ENCODE peak calls at places on chromosomes 12 and 14, in ten cellular contexts. One of them, this sample, is unnamed.

GRCh38 chr12:47276253-47277070 is 196.7 kb upstream of the AMIGO2 start:
- DNase-seq in CD8-positive, alpha-beta memory T cell: peak; percentile 82
- DNase-seq in tibial nerve: no peak
- DNase-seq in GM12878: peak; percentile 36
- DNase-seq in NT2/D1: no peak
- DNase-seq in uterus: no peak
- DNase-seq in small intestine: peak; percentile 90
- DNase-seq in K562: peak; percentile 35
- DNase-seq in fibroblast of lung: peak; percentile 79
- DNase-seq in A549: peak; percentile 85
- DNase-seq in this sample: no peak

GRCh38 chr12:51821423-51822260 is 26.9 kb downstream of the FIGNL2 start:
- DNase-seq in CD8-positive, alpha-beta memory T cell: peak; percentile 33
- DNase-seq in tibial nerve: no peak
- DNase-seq in GM12878: no peak
- DNase-seq in NT2/D1: no peak
- DNase-seq in uterus: no peak
- DNase-seq in small intestine: no peak
- DNase-seq in K562: no peak
- DNase-seq in fibroblast of lung: no peak
- DNase-seq in A549: no peak
- DNase-seq in this sample: no peak

GRCh38 chr14:99578541-99579044 is 25.4 kb downstream of the CCDC85C start:
- DNase-seq in CD8-positive, alpha-beta memory T cell: no peak
- DNase-seq in tibial nerve: no peak
- DNase-seq in GM12878: no peak
- DNase-seq in NT2/D1: no peak
- DNase-seq in uterus: peak; percentile 69
- DNase-seq in small intestine: no peak
- DNase-seq in K562: no peak
- DNase-seq in fibroblast of lung: no peak
- DNase-seq in A549: peak; percentile 32
- DNase-seq in this sample: no peak

GRCh38 chr12:70843363-70843762 is 77.2 kb downstream of the PTPRR start:
- DNase-seq in CD8-positive, alpha-beta memory T cell: no peak
- DNase-seq in tibial nerve: no peak
- DNase-seq in GM12878: no peak
- DNase-seq in NT2/D1: no peak
- DNase-seq in uterus: no peak
- DNase-seq in small intestine: no peak
- DNase-seq in K562: no peak
- DNase-seq in fibroblast of lung: no peak
- DNase-seq in A549: no peak
- DNase-seq in this sample: no peak

GRCh38 chr12:106267535-106267934 is 19.7 kb upstream of the CKAP4 start:
- DNase-seq in CD8-positive, alpha-beta memory T cell: no peak
- DNase-seq in tibial nerve: no peak
- DNase-seq in GM12878: no peak
- DNase-seq in NT2/D1: no peak
- DNase-seq in uterus: no peak
- DNase-seq in small intestine: no peak
- DNase-seq in K562: no peak
- DNase-seq in fibroblast of lung: no peak
- DNase-seq in A549: no peak
- DNase-seq in this sample: no peak

GRCh38 chr14:99026471-99026870 is 245.5 kb downstream of the BCL11B start:
- DNase-seq in CD8-positive, alpha-beta memory T cell: no peak
- DNase-seq in tibial nerve: no peak
- DNase-seq in GM12878: no peak
- DNase-seq in NT2/D1: no peak
- DNase-seq in uterus: no peak
- DNase-seq in small intestine: no peak
- DNase-seq in K562: no peak
- DNase-seq in fibroblast of lung: no peak
- DNase-seq in A549: peak; percentile 61
- DNase-seq in this sample: no peak

GRCh38 chr14:26138764-26139445 is 458.9 kb downstream of the NOVA1 start:
- DNase-seq in CD8-positive, alpha-beta memory T cell: no peak
- DNase-seq in tibial nerve: no peak
- DNase-seq in GM12878: no peak
- DNase-seq in NT2/D1: no peak
- DNase-seq in uterus: no peak
- DNase-seq in small intestine: peak; percentile 1
- DNase-seq in K562: no peak
- DNase-seq in fibroblast of lung: peak; percentile 20
- DNase-seq in A549: peak; percentile 25
- DNase-seq in this sample: no peak

GRCh38 chr12:2183556-2184541 is 131.1 kb downstream of the CACNA1C start:
- DNase-seq in CD8-positive, alpha-beta memory T cell: no peak
- DNase-seq in tibial nerve: no peak
- DNase-seq in GM12878: no peak
- DNase-seq in NT2/D1: peak; percentile 75
- DNase-seq in uterus: peak; percentile 54
- DNase-seq in small intestine: peak; percentile 25
- DNase-seq in K562: no peak
- DNase-seq in fibroblast of lung: peak; percentile 85
- DNase-seq in A549: peak; percentile 13
- DNase-seq in this sample: no peak

GRCh38 chr14:64713677-64714076 is 9.5 kb downstream of the PLEKHG3 start:
- DNase-seq in CD8-positive, alpha-beta memory T cell: no peak
- DNase-seq in tibial nerve: no peak
- DNase-seq in GM12878: no peak
- DNase-seq in NT2/D1: no peak
- DNase-seq in uterus: no peak
- DNase-seq in small intestine: no peak
- DNase-seq in K562: no peak
- DNase-seq in fibroblast of lung: no peak
- DNase-seq in A549: no peak
- DNase-seq in this sample: no peak

GRCh38 chr14:64715628-64716412 is 11.6 kb downstream of the PLEKHG3 start:
- DNase-seq in CD8-positive, alpha-beta memory T cell: no peak
- DNase-seq in tibial nerve: no peak
- DNase-seq in GM12878: no peak
- DNase-seq in NT2/D1: peak; percentile 50
- DNase-seq in uterus: peak; percentile 23
- DNase-seq in small intestine: no peak
- DNase-seq in K562: no peak
- DNase-seq in fibroblast of lung: peak; percentile 33
- DNase-seq in A549: no peak
- DNase-seq in this sample: no peak

GRCh38 chr14:64717870-64718269 is 13.6 kb downstream of the PLEKHG3 start:
- DNase-seq in CD8-positive, alpha-beta memory T cell: no peak
- DNase-seq in tibial nerve: no peak
- DNase-seq in GM12878: no peak
- DNase-seq in NT2/D1: no peak
- DNase-seq in uterus: peak; percentile 29
- DNase-seq in small intestine: peak; percentile 56
- DNase-seq in K562: no peak
- DNase-seq in fibroblast of lung: peak; percentile 41
- DNase-seq in A549: peak; percentile 56
- DNase-seq in this sample: no peak

GRCh38 chr14:64714432-64715025 is 10.3 kb downstream of the PLEKHG3 start:
- DNase-seq in CD8-positive, alpha-beta memory T cell: no peak
- DNase-seq in tibial nerve: no peak
- DNase-seq in GM12878: no peak
- DNase-seq in NT2/D1: no peak
- DNase-seq in uterus: peak; percentile 4
- DNase-seq in small intestine: no peak
- DNase-seq in K562: no peak
- DNase-seq in fibroblast of lung: no peak
- DNase-seq in A549: no peak
- DNase-seq in this sample: no peak

DNA sequence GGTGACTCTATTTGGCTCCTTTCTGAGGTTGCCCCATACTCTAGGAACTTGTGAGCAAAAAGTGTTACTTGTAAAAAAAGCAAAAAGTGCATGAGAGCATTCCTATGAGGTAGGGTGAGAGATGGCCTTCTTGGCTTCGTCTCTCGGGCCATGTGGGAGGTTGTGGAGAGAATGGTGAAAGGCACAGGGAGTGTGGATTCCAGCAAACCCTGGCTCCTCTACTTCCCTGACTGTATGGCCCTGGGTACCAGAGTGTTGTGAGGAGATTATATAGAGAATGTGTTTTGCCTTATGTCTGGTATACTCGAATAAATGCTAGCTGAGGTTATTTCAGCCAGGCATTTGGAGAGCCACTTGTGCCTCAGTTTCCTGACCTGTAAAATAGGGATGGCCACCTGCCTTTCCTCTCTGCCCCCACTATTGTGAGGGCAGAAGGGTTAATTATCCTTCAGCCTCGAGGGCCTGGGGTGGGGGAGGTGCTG is 11.0 kb downstream of the PLEKHG3 start:
- DNase-seq in CD8-positive, alpha-beta memory T cell: no peak
- DNase-seq in tibial nerve: no peak
- DNase-seq in GM12878: no peak
- DNase-seq in NT2/D1: no peak
- DNase-seq in uterus: peak; percentile 20
- DNase-seq in small intestine: no peak
- DNase-seq in K562: no peak
- DNase-seq in fibroblast of lung: no peak
- DNase-seq in A549: no peak
- DNase-seq in this sample: no peak
- H3K4me1 ChIP-seq in CD8-positive, alpha-beta memory T cell: peaks cover 11% of the 10 kb centered on the region
- H3K4me1 ChIP-seq in tibial nerve: peaks cover 32% of the 10 kb centered on the region
- H3K4me1 ChIP-seq in GM12878: no peaks in the 10 kb centered on the region
- H3K4me1 ChIP-seq in NT2/D1: peaks cover 12% of the 10 kb centered on the region
- H3K4me1 ChIP-seq in uterus: peaks cover 7% of the 10 kb centered on the region
- H3K4me1 ChIP-seq in small intestine: peaks cover 10% of the 10 kb centered on the region
- H3K4me1 ChIP-seq in K562: no peaks in the 10 kb centered on the region
- H3K4me1 ChIP-seq in fibroblast of lung: peaks cover 7% of the 10 kb centered on the region
- H3K4me1 ChIP-seq in A549: peaks cover 51% of the 10 kb centered on the region
- H3K4me1 ChIP-seq in this sample: peaks cover 28% of the 10 kb centered on the region

GRCh38 chr14:92549853-92550244 is 36.3 kb downstream of the RIN3 start:
- DNase-seq in CD8-positive, alpha-beta memory T cell: no peak
- DNase-seq in tibial nerve: no peak
- DNase-seq in GM12878: no peak
- DNase-seq in NT2/D1: no peak
- DNase-seq in uterus: no peak
- DNase-seq in small intestine: no peak
- DNase-seq in K562: no peak
- DNase-seq in fibroblast of lung: peak; percentile 50
- DNase-seq in A549: no peak
- DNase-seq in this sample: no peak

GRCh38 chr14:92551066-92551841 is 37.7 kb downstream of the RIN3 start:
- DNase-seq in CD8-positive, alpha-beta memory T cell: no peak
- DNase-seq in tibial nerve: no peak
- DNase-seq in GM12878: peak; percentile 82
- DNase-seq in NT2/D1: no peak
- DNase-seq in uterus: no peak
- DNase-seq in small intestine: peak; percentile 27
- DNase-seq in K562: no peak
- DNase-seq in fibroblast of lung: no peak
- DNase-seq in A549: no peak
- DNase-seq in this sample: no peak

GRCh38 chr14:92546347-92547053 is 32.9 kb downstream of the RIN3 start:
- DNase-seq in CD8-positive, alpha-beta memory T cell: no peak
- DNase-seq in tibial nerve: no peak
- DNase-seq in GM12878: no peak
- DNase-seq in NT2/D1: no peak
- DNase-seq in uterus: no peak
- DNase-seq in small intestine: no peak
- DNase-seq in K562: no peak
- DNase-seq in fibroblast of lung: peak; percentile 73
- DNase-seq in A549: peak; percentile 79
- DNase-seq in this sample: no peak

GRCh38 chr14:92552066-92552465 is 38.5 kb downstream of the RIN3 start:
- DNase-seq in CD8-positive, alpha-beta memory T cell: no peak
- DNase-seq in tibial nerve: no peak
- DNase-seq in GM12878: no peak
- DNase-seq in NT2/D1: no peak
- DNase-seq in uterus: no peak
- DNase-seq in small intestine: no peak
- DNase-seq in K562: no peak
- DNase-seq in fibroblast of lung: no peak
- DNase-seq in A549: no peak
- DNase-seq in this sample: no peak

GRCh38 chr14:92549096-92549852 is 35.7 kb downstream of the RIN3 start:
- DNase-seq in CD8-positive, alpha-beta memory T cell: no peak
- DNase-seq in tibial nerve: no peak
- DNase-seq in GM12878: no peak
- DNase-seq in NT2/D1: no peak
- DNase-seq in uterus: no peak
- DNase-seq in small intestine: no peak
- DNase-seq in K562: no peak
- DNase-seq in fibroblast of lung: no peak
- DNase-seq in A549: no peak
- DNase-seq in this sample: no peak
- H3K4me3 ChIP-seq in CD8-positive, alpha-beta memory T cell: no peak overlapping the region
- H3K4me3 ChIP-seq in tibial nerve: no peak overlapping the region
- H3K4me3 ChIP-seq in GM12878: no peak overlapping the region
- H3K4me3 ChIP-seq in NT2/D1: no peak overlapping the region
- H3K4me3 ChIP-seq in uterus: no peak overlapping the region
- H3K4me3 ChIP-seq in small intestine: no peak overlapping the region
- H3K4me3 ChIP-seq in K562: no peak overlapping the region
- H3K4me3 ChIP-seq in fibroblast of lung: no peak overlapping the region
- H3K4me3 ChIP-seq in A549: no peak overlapping the region
- H3K4me3 ChIP-seq in this sample: no peak overlapping the region

DNA sequence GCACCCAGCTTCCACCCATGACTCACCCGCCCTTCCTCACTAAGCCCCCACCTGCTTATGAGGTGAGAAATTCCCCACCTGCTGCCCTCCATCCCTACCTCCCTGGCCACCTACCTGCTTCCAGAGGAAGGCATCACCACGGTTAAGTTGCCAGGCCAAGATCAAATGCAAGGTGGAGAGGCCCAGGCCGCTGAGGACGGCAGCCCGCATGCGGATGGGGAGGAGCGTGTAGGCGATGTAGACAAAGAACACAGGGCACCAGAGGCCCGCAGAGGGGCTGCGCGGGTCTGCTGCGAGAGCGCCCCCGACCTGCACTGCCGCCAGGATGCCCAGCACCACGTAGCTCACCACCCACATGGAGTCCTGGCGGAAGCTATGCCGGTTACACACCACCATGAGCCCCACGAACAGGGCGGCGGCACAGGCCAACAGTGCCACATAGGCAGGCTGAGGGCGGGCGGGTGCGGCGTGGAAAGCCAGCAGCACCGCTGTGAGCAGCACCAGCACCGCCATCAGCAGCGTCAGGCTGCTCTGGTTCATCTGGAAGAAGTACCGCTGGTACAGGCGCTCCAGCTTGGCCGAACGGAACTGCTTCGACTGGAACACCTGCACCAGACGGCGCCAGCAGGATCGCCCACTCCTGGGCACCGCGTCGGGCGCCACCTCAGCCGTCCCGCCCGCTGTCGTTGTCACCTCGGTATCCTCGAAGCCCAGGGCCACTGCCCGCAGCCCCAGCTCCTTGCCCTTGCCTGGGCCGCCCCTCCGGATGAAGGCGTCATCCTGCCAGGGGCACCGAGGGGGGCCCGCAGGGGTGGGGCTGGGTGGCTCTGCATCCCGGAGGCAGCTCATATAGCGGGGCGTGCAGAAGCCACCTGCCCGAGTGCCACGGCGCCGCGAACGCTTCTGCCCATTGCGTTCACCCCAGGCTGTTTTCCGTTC is 6.2 kb downstream of the ADCY6 start:
- DNase-seq in CD8-positive, alpha-beta memory T cell: no peak
- DNase-seq in tibial nerve: no peak
- DNase-seq in GM12878: no peak
- DNase-seq in NT2/D1: no peak
- DNase-seq in uterus: no peak
- DNase-seq in small intestine: no peak
- DNase-seq in K562: no peak
- DNase-seq in fibroblast of lung: no peak
- DNase-seq in A549: no peak
- DNase-seq in this sample: no peak
- H3K4me1 ChIP-seq in CD8-positive, alpha-beta memory T cell: no peaks in the 10 kb centered on the region
- H3K4me1 ChIP-seq in tibial nerve: peaks cover 31% of the 10 kb centered on the region
- H3K4me1 ChIP-seq in GM12878: no peaks in the 10 kb centered on the region
- H3K4me1 ChIP-seq in NT2/D1: peaks cover 19% of the 10 kb centered on the region
- H3K4me1 ChIP-seq in uterus: no peaks in the 10 kb centered on the region
- H3K4me1 ChIP-seq in small intestine: peaks cover 2% of the 10 kb centered on the region
- H3K4me1 ChIP-seq in K562: no peaks in the 10 kb centered on the region
- H3K4me1 ChIP-seq in fibroblast of lung: peaks cover 12% of the 10 kb centered on the region
- H3K4me1 ChIP-seq in A549: peaks cover 11% of the 10 kb centered on the region
- H3K4me1 ChIP-seq in this sample: peaks cover 6% of the 10 kb centered on the region

DNA sequence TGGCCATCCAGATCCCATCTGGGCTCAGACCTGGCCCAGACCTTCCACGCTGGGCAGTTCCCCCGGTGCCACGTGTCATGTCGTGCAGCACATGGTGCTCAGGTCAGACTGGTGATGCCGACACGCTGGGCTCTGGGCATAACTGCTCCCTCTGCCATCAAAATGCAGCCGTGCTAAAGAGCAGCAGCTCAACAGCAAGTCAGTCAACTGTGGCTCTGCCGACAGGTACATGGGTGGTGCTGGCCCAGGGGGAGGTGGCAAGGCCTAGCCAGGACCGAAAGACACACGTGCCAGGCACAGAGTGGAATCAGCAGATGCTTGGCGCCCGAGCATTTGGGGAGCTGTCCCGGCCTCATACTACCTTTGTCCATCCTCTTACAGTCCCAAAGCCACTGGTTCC is 1.6 kb downstream of the MCRS1 start:
- DNase-seq in CD8-positive, alpha-beta memory T cell: no peak
- DNase-seq in tibial nerve: no peak
- DNase-seq in GM12878: no peak
- DNase-seq in NT2/D1: no peak
- DNase-seq in uterus: no peak
- DNase-seq in small intestine: no peak
- DNase-seq in K562: no peak
- DNase-seq in fibroblast of lung: no peak
- DNase-seq in A549: no peak
- DNase-seq in this sample: no peak
- H3K4me3 ChIP-seq in CD8-positive, alpha-beta memory T cell: peak overlapping the region; percentile 96
- H3K4me3 ChIP-seq in tibial nerve: no peak overlapping the region
- H3K4me3 ChIP-seq in GM12878: peak overlapping the region; percentile 99
- H3K4me3 ChIP-seq in NT2/D1: no peak overlapping the region
- H3K4me3 ChIP-seq in uterus: no peak overlapping the region
- H3K4me3 ChIP-seq in small intestine: no peak overlapping the region
- H3K4me3 ChIP-seq in K562: peak overlapping the region; percentile 81
- H3K4me3 ChIP-seq in fibroblast of lung: no peak overlapping the region
- H3K4me3 ChIP-seq in A549: no peak overlapping the region
- H3K4me3 ChIP-seq in this sample: no peak overlapping the region

This sample was measured in iPS DF 6.9.